ENCODE peak calls at places on chromosomes 3 and 15, in six cellular contexts. F, E, A, N, D and I are unnamed samples.

GRCh38 chr3:33732394-33732793 is 14.3 kb upstream of the CLASP2 start:
- DNase-seq in D (no peak), E (no peak), F (peak; percentile 26), N (no peak), A (no peak), I (no peak)

GRCh38 chr15:66838671-66839239 is 136.7 kb downstream of the SMAD6 start:
- DNase-seq in N (peak; percentile 55), A (no peak), D (no peak), F (no peak), E (no peak), I (no peak)

GRCh38 chr3:134392336-134392983 is 18.2 kb upstream of the AMOTL2 start:
- DNase-seq in N (no peak), E (no peak), A (no peak), F (no peak), D (no peak), I (no peak)

GRCh38 chr15:42919794-42920280 is 741 bp downstream of the TTBK2 start:
- DNase-seq in A (peak; percentile 33), E (peak; percentile 7), N (peak; percentile 20), F (peak; percentile 56), D (peak; percentile 18), I (peak; percentile 51)

GRCh38 chr3:153247331-153248311 is 85.6 kb downstream of the RAP2B start:
- DNase-seq in D (no peak), A (no peak), N (no peak), F (no peak), E (no peak), I (no peak)

GRCh38 chr15:73857193-73857920 is 16.0 kb upstream of the TBC1D21 start:
- DNase-seq in D (no peak), N (no peak), E (no peak), F (no peak), A (no peak), I (no peak)

GRCh38 chr15:96330450-96331140 is at the start of gene NR2F2:
- DNase-seq in F (peak; percentile 81), N (peak; percentile 99), E (peak; percentile 84), A (peak; percentile 23), D (peak; percentile 87), I (peak; percentile 32)

GRCh38 chr15:78243491-78243941 is 9.2 kb upstream of the ACSBG1 start:
- DNase-seq in N (peak; percentile 47), D (no peak), F (no peak), E (no peak), A (no peak), I (no peak)

GRCh38 chr15:99209326-99209725 is 40.1 kb downstream of the TTC23 start:
- DNase-seq in N (no peak), D (no peak), A (no peak), F (no peak), E (no peak), I (no peak)

GRCh38 chr15:90531147-90531546 is 1.4 kb downstream of the CRTC3 start:
- DNase-seq in F (no peak), E (no peak), N (no peak), D (no peak), A (no peak), I (no peak)

GRCh38 chr3:189170559-189170958 is 1.2 kb upstream of the TPRG1 start:
- DNase-seq in E (no peak), N (no peak), D (no peak), F (no peak), A (no peak), I (no peak)

GRCh38 chr3:155079795-155080546 is at the start of gene MME:
- DNase-seq in E (no peak), D (no peak), N (peak; percentile 26), F (no peak), A (no peak), I (no peak)

GRCh38 chr3:156685752-156686151 is 11.4 kb downstream of the TIPARP start:
- DNase-seq in N (no peak), D (no peak), E (no peak), F (peak; percentile 57), A (no peak), I (no peak)

GRCh38 chr3:134348524-134348923 is 25.7 kb downstream of the AMOTL2 start:
- DNase-seq in D (no peak), F (no peak), E (peak; percentile 50), A (no peak), N (no peak), I (no peak)

GRCh38 chr15:90002428-90002844 is 1.3 kb downstream of the ZNF710 start:
- DNase-seq in A (peak; percentile 36), N (peak; percentile 56), E (no peak), F (peak; percentile 41), D (peak; percentile 69), I (peak; percentile 28)

GRCh38 chr3:12541625-12542024 is 3.7 kb downstream of the MKRN2OS start:
- DNase-seq in A (no peak), N (no peak), D (no peak), F (no peak), E (no peak), I (no peak)

GRCh38 chr15:82985688-82986441 is at the start of gene RAMAC:
- DNase-seq in D (peak; percentile 90), A (peak; percentile 92), F (peak; percentile 97), N (peak; percentile 94), E (peak; percentile 77), I (peak; percentile 93)

GRCh38 chr15:95937128-95937528 is 393.4 kb upstream of the NR2F2 start:
- DNase-seq in F (no peak), N (no peak), E (no peak), A (no peak), D (no peak), I (no peak)

GRCh38 chr15:48358229-48358641 is 27.0 kb downstream of the DUT start:
- DNase-seq in N (peak; percentile 19), A (no peak), E (no peak), D (peak; percentile 29), F (peak; percentile 18), I (no peak)

GRCh38 chr3:59774613-59775012 is 724.8 kb upstream of the CFAP20DC start:
- DNase-seq in F (no peak), D (no peak), N (peak; percentile 34), A (no peak), E (peak; percentile 12), I (no peak)

GRCh38 chr3:38763569-38763968 is 52.4 kb downstream of the SCN10A start:
- DNase-seq in D (no peak), F (no peak), E (no peak), N (no peak), A (no peak), I (no peak)

GRCh38 chr15:51314391-51315337 is 23.7 kb downstream of the CYP19A1 start:
- DNase-seq in D (no peak), F (no peak), E (no peak), A (no peak), N (no peak), I (no peak)

GRCh38 chr15:96695426-96695825 is 364.9 kb downstream of the NR2F2 start:
- DNase-seq in F (no peak), N (no peak), D (no peak), E (no peak), A (no peak), I (no peak)

GRCh38 chr3:36065321-36065720 is 315.0 kb upstream of the STAC start:
- DNase-seq in A (no peak), N (no peak), F (no peak), D (no peak), E (no peak), I (no peak)

GRCh38 chr15:96593735-96594134 is 263.2 kb downstream of the NR2F2 start:
- DNase-seq in F (no peak), N (peak; percentile 21), A (no peak), D (no peak), E (no peak), I (no peak)

GRCh38 chr3:101548527-101549105 is 13.1 kb upstream of the TRMT10C start:
- DNase-seq in E (no peak), A (no peak), N (no peak), F (no peak), D (no peak), I (no peak)

GRCh38 chr15:89486726-89487050 is 9.7 kb downstream of the RHCG start:
- DNase-seq in A (no peak), E (no peak), D (no peak), F (peak; percentile 39), N (no peak), I (peak; percentile 30)

GRCh38 chr15:72124218-72124617 is 6.0 kb downstream of the SENP8 start:
- DNase-seq in E (no peak), A (no peak), D (no peak), N (no peak), F (no peak), I (no peak)

GRCh38 chr3:46706771-46707582 is 5.8 kb downstream of the TMIE start:
- DNase-seq in D (no peak), E (no peak), N (no peak), F (no peak), A (no peak), I (no peak)

GRCh38 chr15:34647569-34648334 is 64.3 kb upstream of the GOLGA8B start:
- DNase-seq in F (peak; percentile 43), N (peak; percentile 3), D (no peak), A (no peak), E (no peak), I (no peak)

GRCh38 chr15:63909819-63910437 is 76.2 kb upstream of the HERC1 start:
- DNase-seq in F (no peak), A (no peak), E (no peak), D (no peak), N (peak; percentile 55), I (no peak)

GRCh38 chr3:111782943-111783342 is 76.1 kb upstream of the PHLDB2 start:
- DNase-seq in N (no peak), F (no peak), A (no peak), D (no peak), E (no peak), I (no peak)

GRCh38 chr3:174775603-174776002 is 83.5 kb upstream of the NAALADL2 start:
- DNase-seq in N (peak; percentile 5), D (no peak), A (no peak), E (no peak), F (no peak), I (no peak)

GRCh38 chr15:40787344-40787841 is 17.6 kb downstream of the C15orf62 start:
- DNase-seq in D (no peak), E (peak; percentile 15), F (peak; percentile 59), A (peak; percentile 45), N (peak; percentile 89), I (peak; percentile 45)

GRCh38 chr3:107598926-107599754 is 76.4 kb downstream of the BBX start:
- DNase-seq in A (peak; percentile 37), N (peak; percentile 36), D (peak; percentile 51), F (peak; percentile 67), E (no peak), I (peak; percentile 49)

GRCh38 chr15:84598993-84599392 is 1.8 kb upstream of the ZSCAN2 start:
- DNase-seq in D (peak; percentile 50), A (no peak), E (no peak), F (peak; percentile 38), N (peak; percentile 23), I (no peak)